ENCODE peak calls at places on chromosome 9, in six cellular contexts. F, L, U, K, B and G are unnamed samples.

GRCh38 chr9:5321058-5321457 is 16.5 kb upstream of the RLN2 start:
- DNase-seq in U (no peak), F (no peak), K (no peak), L (no peak), B (no peak), G (no peak)

GRCh38 chr9:121929893-121930875 is 162.9 kb downstream of the TTLL11 start:
- DNase-seq in B (no peak), K (no peak), L (no peak), F (no peak), U (no peak), G (no peak)

GRCh38 chr9:98887918-98888510 is 55.7 kb upstream of the COL15A1 start:
- DNase-seq in L (no peak), U (no peak), K (no peak), F (no peak), B (no peak), G (no peak)

GRCh38 chr9:880725-881124 is 39.2 kb downstream of the DMRT1 start:
- DNase-seq in F (no peak), U (no peak), L (peak; percentile 65), B (no peak), K (no peak), G (no peak)

GRCh38 chr9:19939890-19940289 is 151.1 kb upstream of the SLC24A2 start:
- DNase-seq in K (no peak), U (no peak), B (no peak), F (no peak), L (no peak), G (no peak)

GRCh38 chr9:14320272-14321245 is 6.6 kb upstream of the NFIB start:
- DNase-seq in K (peak; percentile 99), U (no peak), L (no peak), F (no peak), B (peak; percentile 32), G (no peak)

GRCh38 chr9:121651295-121652036 is at the start of gene DAB2IP:
- DNase-seq in F (peak; percentile 84), K (no peak), U (peak; percentile 76), L (no peak), B (no peak), G (no peak)

GRCh38 chr9:131676431-131676972 is 63.4 kb downstream of the RAPGEF1 start:
- DNase-seq in K (no peak), F (no peak), L (no peak), B (no peak), U (no peak), G (no peak)

GRCh38 chr9:134227451-134228411 is 63.4 kb upstream of the RNU6ATAC start:
- DNase-seq in B (no peak), L (no peak), K (no peak), F (no peak), U (peak; percentile 63), G (no peak)

GRCh38 chr9:77752566-77752965 is 104.4 kb upstream of the GNA14 start:
- DNase-seq in K (peak; percentile 93), L (no peak), F (no peak), B (no peak), U (no peak), G (no peak)

GRCh38 chr9:79809931-79810330 is 238.2 kb downstream of the TLE4 start:
- DNase-seq in L (no peak), B (peak; percentile 5), F (no peak), K (peak; percentile 86), U (no peak), G (no peak)

GRCh38 chr9:112091805-112092204 is 83.3 kb downstream of the SUSD1 start:
- DNase-seq in F (no peak), L (no peak), U (no peak), K (no peak), B (no peak), G (no peak)

GRCh38 chr9:114080773-114081440 is 2.8 kb upstream of the AMBP start:
- DNase-seq in U (no peak), F (peak; percentile 47), L (no peak), K (no peak), B (peak; percentile 83), G (peak; percentile 68)

GRCh38 chr9:97696823-97697601 is at the start of gene XPA:
- DNase-seq in F (peak; percentile 98), B (peak; percentile 97), U (peak; percentile 100), L (peak; percentile 96), K (peak; percentile 82), G (peak; percentile 96)

GRCh38 chr9:127931092-127931881 is 710 bp upstream of the PIP5KL1 start:
- DNase-seq in B (peak; percentile 77), L (no peak), U (no peak), F (no peak), K (no peak), G (peak; percentile 79)

GRCh38 chr9:33923079-33923478 is 106.1 kb downstream of the UBE2R2 start:
- DNase-seq in F (no peak), B (no peak), K (no peak), U (no peak), L (no peak), G (no peak)

GRCh38 chr9:107539427-107540154 is 50.0 kb upstream of the KLF4 start:
- DNase-seq in B (no peak), U (no peak), K (no peak), F (peak; percentile 69), L (no peak), G (no peak)

GRCh38 chr9:113572076-113572861 is 108.7 kb downstream of the RGS3 start:
- DNase-seq in B (no peak), U (peak; percentile 17), F (peak; percentile 42), L (no peak), K (no peak), G (no peak)

GRCh38 chr9:76603448-76603895 is 144.5 kb downstream of the GCNT1 start:
- DNase-seq in L (no peak), U (no peak), F (no peak), B (no peak), K (no peak), G (no peak)

GRCh38 chr9:134967547-134967930 is 49.8 kb upstream of the FCN1 start:
- DNase-seq in L (no peak), U (no peak), B (no peak), F (peak; percentile 50), K (no peak), G (no peak)

GRCh38 chr9:93682155-93682968 is 106.0 kb downstream of the PHF2 start:
- DNase-seq in B (peak; percentile 66), F (peak; percentile 75), U (peak; percentile 85), L (no peak), K (peak; percentile 5), G (peak; percentile 77)

GRCh38 chr9:93681316-93682154 is 105.2 kb downstream of the PHF2 start:
- DNase-seq in F (peak; percentile 46), K (no peak), B (no peak), L (no peak), U (peak; percentile 61), G (peak; percentile 26)

GRCh38 chr9:93679536-93680444 is 103.4 kb downstream of the PHF2 start:
- DNase-seq in L (no peak), F (peak; percentile 60), B (no peak), U (no peak), K (no peak), G (peak; percentile 26)

GRCh38 chr9:93678199-93679019 is 102.0 kb downstream of the PHF2 start:
- DNase-seq in L (no peak), U (peak; percentile 35), B (no peak), F (peak; percentile 55), K (no peak), G (no peak)

DNA sequence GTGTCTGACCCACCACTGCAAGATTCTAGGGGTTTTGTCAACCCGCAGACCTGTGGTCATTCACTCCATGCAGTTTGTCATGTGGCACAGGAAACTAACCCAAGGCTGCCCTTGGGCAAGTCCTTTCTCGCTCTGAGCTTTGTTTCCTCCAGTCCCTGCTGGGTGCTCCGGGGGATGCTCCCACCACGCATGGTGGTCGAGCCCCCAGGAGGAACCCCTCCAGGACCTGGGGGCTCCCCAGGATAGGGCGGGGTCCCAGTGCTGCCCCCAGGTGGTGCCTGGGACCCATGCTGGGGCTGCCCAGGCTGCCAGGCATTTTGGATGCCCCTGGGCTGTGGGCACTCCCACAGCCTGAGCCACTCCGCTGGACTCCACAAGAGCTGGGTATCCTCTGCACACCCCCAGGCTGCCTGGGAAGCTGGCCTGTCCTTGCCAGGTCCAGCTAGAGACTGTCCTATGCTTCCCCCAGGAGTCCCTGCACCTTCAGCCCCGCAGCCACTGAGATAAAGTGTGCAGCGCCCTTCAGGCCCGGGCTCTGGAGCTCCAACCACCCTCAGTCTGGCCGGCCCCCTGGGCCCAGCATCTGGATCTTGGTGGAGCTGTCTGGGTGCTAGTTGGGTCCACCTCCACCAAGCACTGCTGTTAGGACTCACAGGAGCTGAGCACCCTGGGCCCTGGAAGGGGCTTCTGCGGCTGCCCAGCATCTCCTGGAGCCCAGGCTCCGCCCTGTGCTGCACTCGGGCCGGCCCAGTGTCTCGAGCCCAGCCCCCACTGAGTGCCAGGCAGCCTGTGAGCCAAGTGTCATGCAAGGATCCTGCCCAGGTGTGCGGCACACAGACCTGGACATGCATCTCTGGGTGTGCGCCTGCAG is 104.3 kb downstream of the PHF2 start:
- DNase-seq in U (peak; percentile 68), K (no peak), F (peak; percentile 54), L (no peak), B (no peak), G (peak; percentile 25)
- TF ChIP-seq CTCF in U (no peak), K (no peak), F (no peak), L (no peak), B (no peak), G (no peak)

DNA sequence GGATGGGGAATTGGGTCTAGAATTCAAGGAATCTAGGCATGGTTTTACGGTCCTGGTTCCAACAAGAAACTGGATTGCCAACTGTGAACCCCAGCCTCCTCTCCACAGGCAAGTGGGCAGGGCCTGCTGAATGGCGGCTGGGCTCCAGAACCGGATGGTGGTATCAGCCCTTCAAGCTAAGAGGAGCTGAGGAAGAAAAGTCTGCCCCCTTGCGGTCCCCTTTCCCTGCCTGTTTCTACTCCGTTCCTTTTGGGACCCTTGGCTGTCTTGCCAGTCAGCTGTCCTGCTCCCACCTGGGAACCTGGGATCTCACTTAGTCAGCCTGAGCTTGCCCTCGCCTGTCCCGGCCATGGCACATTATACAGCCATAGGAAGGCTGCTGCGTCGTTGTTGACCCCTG is 234.4 kb upstream of the DAPK1 start:
- DNase-seq in B (peak; percentile 7), L (no peak), K (no peak), U (no peak), F (no peak), G (no peak)
- TF ChIP-seq CTCF in B (no peak), L (no peak), K (no peak), U (no peak), F (no peak), G (no peak)

DNA sequence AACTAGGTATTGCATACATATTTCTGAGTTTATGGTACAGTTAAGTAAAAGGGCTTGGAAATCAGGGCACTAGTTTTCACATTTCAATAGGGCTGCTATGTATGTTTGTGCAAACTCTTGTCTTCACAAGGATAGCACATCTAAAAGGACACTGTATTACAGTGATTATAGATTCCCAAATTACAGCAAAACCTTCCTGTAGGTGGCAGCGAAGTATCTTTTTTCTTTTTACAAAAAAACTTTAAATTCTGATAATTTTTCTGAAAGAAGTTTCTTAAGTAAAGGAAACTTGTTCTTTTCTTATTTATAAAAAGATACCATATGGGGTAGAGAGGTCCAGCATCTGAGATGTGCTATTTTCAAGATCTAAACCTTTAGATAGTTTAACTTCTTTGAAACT is 337.8 kb downstream of the PTPRD start:
- DNase-seq in B (no peak), L (no peak), U (no peak), F (no peak), K (no peak), G (no peak)
- TF ChIP-seq CTCF in B (no peak), L (no peak), U (no peak), F (no peak), K (peak; percentile 9), G (no peak)

DNA sequence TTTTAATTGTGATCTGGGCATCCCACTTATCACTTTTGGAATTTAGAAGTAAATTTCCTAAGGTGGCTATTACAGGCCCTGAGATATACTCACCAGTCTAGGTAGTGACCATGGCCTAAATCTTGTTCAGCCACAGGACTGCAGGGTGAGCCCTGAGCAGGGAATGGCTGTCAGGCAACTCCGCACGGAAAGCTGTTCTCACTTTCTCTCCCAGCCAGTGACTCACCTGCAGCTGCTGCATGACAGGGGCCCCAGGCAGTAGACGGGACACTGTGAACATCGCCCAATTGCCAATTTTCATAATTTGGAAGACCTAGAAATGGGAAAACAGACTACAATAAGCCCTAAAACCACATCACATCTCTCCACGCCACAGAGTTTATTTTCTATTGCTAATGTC is 69.6 kb upstream of the TAF1L start:
- DNase-seq in K (no peak), F (no peak), U (no peak), L (no peak), B (no peak), G (no peak)
- TF ChIP-seq CTCF in K (no peak), F (no peak), U (no peak), L (no peak), B (no peak), G (no peak)